ENCODE peak calls at places on chromosomes 5 and 9, in ten cellular contexts. One of them, this sample, is unnamed.
A peak's percentile ranks its signal among the peaks of the same experiment; 100 is the strongest.

GRCh38 chr9:137989999-137990715 is 112.6 kb downstream of the CACNA1B start:
- DNase-seq in astrocyte of the spinal cord: no peak
- DNase-seq in bronchial epithelial cell: no peak
- DNase-seq in A549: no peak
- DNase-seq in choroid plexus epithelial cell: no peak
- DNase-seq in AG09309: no peak
- DNase-seq in epithelial cell of esophagus: no peak
- DNase-seq in transverse colon: no peak
- DNase-seq in WTC11: no peak
- DNase-seq in GM10248: no peak
- DNase-seq in this sample: no peak

GRCh38 chr5:160485364-160486010 is 63.8 kb downstream of the PTTG1 start:
- DNase-seq in transverse colon: no peak
- DNase-seq in astrocyte of the spinal cord: no peak
- DNase-seq in WTC11: no peak
- DNase-seq in A549: no peak
- DNase-seq in epithelial cell of esophagus: no peak
- DNase-seq in choroid plexus epithelial cell: no peak
- DNase-seq in GM10248: no peak
- DNase-seq in AG09309: no peak
- DNase-seq in bronchial epithelial cell: no peak
- DNase-seq in this sample: no peak

GRCh38 chr5:9288234-9288633 is 257.6 kb downstream of the SEMA5A start:
- DNase-seq in bronchial epithelial cell: no peak
- DNase-seq in AG09309: no peak
- DNase-seq in A549: no peak
- DNase-seq in astrocyte of the spinal cord: no peak
- DNase-seq in choroid plexus epithelial cell: no peak
- DNase-seq in transverse colon: no peak
- DNase-seq in WTC11: peak; percentile 29
- DNase-seq in GM10248: no peak
- DNase-seq in epithelial cell of esophagus: no peak
- DNase-seq in this sample: no peak

GRCh38 chr9:137277329-137278041 is at the start of gene TOR4A:
- DNase-seq in GM10248: peak; percentile 93
- DNase-seq in choroid plexus epithelial cell: peak; percentile 78
- DNase-seq in bronchial epithelial cell: peak; percentile 69
- DNase-seq in WTC11: peak; percentile 76
- DNase-seq in AG09309: no peak
- DNase-seq in epithelial cell of esophagus: peak; percentile 80
- DNase-seq in transverse colon: peak; percentile 93
- DNase-seq in A549: peak; percentile 89
- DNase-seq in astrocyte of the spinal cord: peak; percentile 89
- DNase-seq in this sample: no peak

GRCh38 chr5:169904568-169904967 is 75.7 kb downstream of the INSYN2B start:
- DNase-seq in epithelial cell of esophagus: no peak
- DNase-seq in A549: no peak
- DNase-seq in WTC11: no peak
- DNase-seq in astrocyte of the spinal cord: no peak
- DNase-seq in choroid plexus epithelial cell: no peak
- DNase-seq in bronchial epithelial cell: no peak
- DNase-seq in transverse colon: no peak
- DNase-seq in GM10248: no peak
- DNase-seq in AG09309: no peak
- DNase-seq in this sample: no peak

GRCh38 chr5:15601274-15601673 is 101.3 kb downstream of the FBXL7 start:
- DNase-seq in choroid plexus epithelial cell: peak; percentile 41
- DNase-seq in WTC11: no peak
- DNase-seq in AG09309: no peak
- DNase-seq in bronchial epithelial cell: no peak
- DNase-seq in GM10248: no peak
- DNase-seq in astrocyte of the spinal cord: no peak
- DNase-seq in A549: no peak
- DNase-seq in epithelial cell of esophagus: no peak
- DNase-seq in transverse colon: no peak
- DNase-seq in this sample: no peak

GRCh38 chr5:66144799-66145390 is 795 bp downstream of the SREK1 start:
- DNase-seq in GM10248: peak; percentile 68
- DNase-seq in epithelial cell of esophagus: no peak
- DNase-seq in astrocyte of the spinal cord: no peak
- DNase-seq in bronchial epithelial cell: no peak
- DNase-seq in transverse colon: no peak
- DNase-seq in A549: peak; percentile 32
- DNase-seq in WTC11: no peak
- DNase-seq in choroid plexus epithelial cell: no peak
- DNase-seq in AG09309: no peak
- DNase-seq in this sample: no peak

GRCh38 chr9:87393706-87394255 is 103.9 kb upstream of the DAPK1 start:
- DNase-seq in astrocyte of the spinal cord: no peak
- DNase-seq in bronchial epithelial cell: no peak
- DNase-seq in GM10248: no peak
- DNase-seq in epithelial cell of esophagus: no peak
- DNase-seq in A549: no peak
- DNase-seq in AG09309: no peak
- DNase-seq in choroid plexus epithelial cell: no peak
- DNase-seq in transverse colon: no peak
- DNase-seq in WTC11: no peak
- DNase-seq in this sample: no peak

GRCh38 chr9:73680831-73681230 is 529.2 kb downstream of the ANXA1 start:
- DNase-seq in WTC11: no peak
- DNase-seq in astrocyte of the spinal cord: no peak
- DNase-seq in bronchial epithelial cell: peak; percentile 15
- DNase-seq in transverse colon: no peak
- DNase-seq in AG09309: no peak
- DNase-seq in epithelial cell of esophagus: no peak
- DNase-seq in GM10248: no peak
- DNase-seq in A549: no peak
- DNase-seq in choroid plexus epithelial cell: peak; percentile 36
- DNase-seq in this sample: no peak

GRCh38 chr9:133604214-133604613 is 5.0 kb downstream of the FAM163B start:
- DNase-seq in GM10248: no peak
- DNase-seq in transverse colon: no peak
- DNase-seq in WTC11: no peak
- DNase-seq in A549: no peak
- DNase-seq in AG09309: no peak
- DNase-seq in epithelial cell of esophagus: no peak
- DNase-seq in choroid plexus epithelial cell: peak; percentile 20
- DNase-seq in astrocyte of the spinal cord: no peak
- DNase-seq in bronchial epithelial cell: no peak
- DNase-seq in this sample: no peak

GRCh38 chr5:19122923-19123322 is 865.1 kb downstream of the CDH18 start:
- DNase-seq in transverse colon: no peak
- DNase-seq in astrocyte of the spinal cord: no peak
- DNase-seq in AG09309: no peak
- DNase-seq in epithelial cell of esophagus: no peak
- DNase-seq in A549: no peak
- DNase-seq in GM10248: no peak
- DNase-seq in choroid plexus epithelial cell: no peak
- DNase-seq in bronchial epithelial cell: no peak
- DNase-seq in WTC11: no peak
- DNase-seq in this sample: no peak

GRCh38 chr5:157918811-157919742 is 60.1 kb upstream of the CLINT1 start:
- DNase-seq in A549: no peak
- DNase-seq in GM10248: no peak
- DNase-seq in astrocyte of the spinal cord: no peak
- DNase-seq in transverse colon: peak; percentile 72
- DNase-seq in AG09309: peak; percentile 11
- DNase-seq in choroid plexus epithelial cell: peak; percentile 4
- DNase-seq in epithelial cell of esophagus: peak; percentile 25
- DNase-seq in WTC11: no peak
- DNase-seq in bronchial epithelial cell: peak; percentile 52
- DNase-seq in this sample: no peak

GRCh38 chr5:105288946-105289345 is 1726.4 kb upstream of the NUDT12 start:
- DNase-seq in WTC11: no peak
- DNase-seq in GM10248: no peak
- DNase-seq in AG09309: no peak
- DNase-seq in transverse colon: no peak
- DNase-seq in epithelial cell of esophagus: no peak
- DNase-seq in A549: no peak
- DNase-seq in choroid plexus epithelial cell: peak; percentile 5
- DNase-seq in astrocyte of the spinal cord: no peak
- DNase-seq in bronchial epithelial cell: no peak
- DNase-seq in this sample: no peak

GRCh38 chr9:77427256-77427927 is 220.7 kb downstream of the GNA14 start:
- DNase-seq in WTC11: no peak
- DNase-seq in AG09309: no peak
- DNase-seq in transverse colon: no peak
- DNase-seq in astrocyte of the spinal cord: no peak
- DNase-seq in GM10248: no peak
- DNase-seq in epithelial cell of esophagus: no peak
- DNase-seq in choroid plexus epithelial cell: no peak
- DNase-seq in bronchial epithelial cell: no peak
- DNase-seq in A549: no peak
- DNase-seq in this sample: no peak

DNA sequence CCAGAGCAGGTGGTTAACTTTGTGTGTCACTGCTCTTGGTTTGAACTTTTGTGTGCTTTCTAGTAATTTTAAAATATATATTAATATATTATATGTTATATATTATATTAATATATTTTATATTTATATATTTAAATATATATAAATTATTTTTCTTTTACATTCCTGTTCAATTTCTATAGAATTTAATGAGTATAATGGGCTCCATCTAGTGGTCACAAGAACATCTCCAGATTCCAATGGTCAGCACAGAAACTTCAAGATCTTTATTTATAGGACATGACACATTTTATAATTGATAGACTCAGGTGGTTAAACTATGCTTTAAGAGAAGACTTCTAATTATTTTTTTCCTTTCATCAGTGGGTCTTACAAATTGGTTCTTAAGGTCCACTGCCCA is 39.1 kb downstream of the COL23A1 start:
- DNase-seq in astrocyte of the spinal cord: peak; percentile 10
- DNase-seq in GM10248: no peak
- DNase-seq in bronchial epithelial cell: peak; percentile 51
- DNase-seq in transverse colon: no peak
- DNase-seq in epithelial cell of esophagus: peak; percentile 22
- DNase-seq in A549: peak; percentile 27
- DNase-seq in choroid plexus epithelial cell: peak; percentile 62
- DNase-seq in WTC11: no peak
- DNase-seq in AG09309: no peak
- DNase-seq in this sample: no peak
- TF ChIP-seq CTCF in astrocyte of the spinal cord: peak; percentile 43
- TF ChIP-seq CTCF in GM10248: peak; percentile 35
- TF ChIP-seq CTCF in bronchial epithelial cell: no peak
- TF ChIP-seq CTCF in transverse colon: peak; percentile 42
- TF ChIP-seq CTCF in epithelial cell of esophagus: peak; percentile 29
- TF ChIP-seq CTCF in A549: peak; percentile 35
- TF ChIP-seq CTCF in choroid plexus epithelial cell: peak; percentile 50
- TF ChIP-seq CTCF in WTC11: no peak
- TF ChIP-seq CTCF in AG09309: peak; percentile 32
- TF ChIP-seq CTCF in this sample: peak; percentile 54

GRCh38 chr5:69079556-69079955 is 14.3 kb upstream of the SLC30A5 start:
- DNase-seq in WTC11: no peak
- DNase-seq in epithelial cell of esophagus: no peak
- DNase-seq in AG09309: no peak
- DNase-seq in choroid plexus epithelial cell: no peak
- DNase-seq in transverse colon: no peak
- DNase-seq in astrocyte of the spinal cord: no peak
- DNase-seq in A549: no peak
- DNase-seq in bronchial epithelial cell: no peak
- DNase-seq in GM10248: no peak
- DNase-seq in this sample: no peak

GRCh38 chr5:69078921-69079537 is 14.8 kb upstream of the SLC30A5 start:
- DNase-seq in bronchial epithelial cell: peak; percentile 64
- DNase-seq in AG09309: no peak
- DNase-seq in choroid plexus epithelial cell: no peak
- DNase-seq in epithelial cell of esophagus: peak; percentile 41
- DNase-seq in transverse colon: no peak
- DNase-seq in astrocyte of the spinal cord: no peak
- DNase-seq in A549: no peak
- DNase-seq in GM10248: no peak
- DNase-seq in WTC11: no peak
- DNase-seq in this sample: no peak

GRCh38 chr5:69084903-69085302 is 8.9 kb upstream of the SLC30A5 start:
- DNase-seq in choroid plexus epithelial cell: no peak
- DNase-seq in A549: no peak
- DNase-seq in WTC11: no peak
- DNase-seq in AG09309: no peak
- DNase-seq in transverse colon: no peak
- DNase-seq in GM10248: no peak
- DNase-seq in epithelial cell of esophagus: no peak
- DNase-seq in astrocyte of the spinal cord: no peak
- DNase-seq in bronchial epithelial cell: no peak
- DNase-seq in this sample: no peak

GRCh38 chr5:69086206-69086605 is 7.6 kb upstream of the SLC30A5 start:
- DNase-seq in WTC11: no peak
- DNase-seq in epithelial cell of esophagus: no peak
- DNase-seq in GM10248: no peak
- DNase-seq in choroid plexus epithelial cell: no peak
- DNase-seq in bronchial epithelial cell: no peak
- DNase-seq in A549: no peak
- DNase-seq in AG09309: no peak
- DNase-seq in transverse colon: no peak
- DNase-seq in astrocyte of the spinal cord: no peak
- DNase-seq in this sample: no peak

GRCh38 chr5:69083412-69083811 is 10.4 kb upstream of the SLC30A5 start:
- DNase-seq in choroid plexus epithelial cell: peak; percentile 34
- DNase-seq in GM10248: no peak
- DNase-seq in astrocyte of the spinal cord: no peak
- DNase-seq in A549: no peak
- DNase-seq in transverse colon: peak; percentile 66
- DNase-seq in epithelial cell of esophagus: peak; percentile 58
- DNase-seq in AG09309: no peak
- DNase-seq in WTC11: peak; percentile 35
- DNase-seq in bronchial epithelial cell: peak; percentile 50
- DNase-seq in this sample: no peak
- TF ChIP-seq CTCF in choroid plexus epithelial cell: peak; percentile 30
- TF ChIP-seq CTCF in GM10248: no peak
- TF ChIP-seq CTCF in astrocyte of the spinal cord: no peak
- TF ChIP-seq CTCF in A549: no peak
- TF ChIP-seq CTCF in transverse colon: peak; percentile 40
- TF ChIP-seq CTCF in epithelial cell of esophagus: peak; percentile 27
- TF ChIP-seq CTCF in AG09309: no peak
- TF ChIP-seq CTCF in WTC11: no peak
- TF ChIP-seq CTCF in bronchial epithelial cell: peak; percentile 31
- TF ChIP-seq CTCF in this sample: no peak

DNA sequence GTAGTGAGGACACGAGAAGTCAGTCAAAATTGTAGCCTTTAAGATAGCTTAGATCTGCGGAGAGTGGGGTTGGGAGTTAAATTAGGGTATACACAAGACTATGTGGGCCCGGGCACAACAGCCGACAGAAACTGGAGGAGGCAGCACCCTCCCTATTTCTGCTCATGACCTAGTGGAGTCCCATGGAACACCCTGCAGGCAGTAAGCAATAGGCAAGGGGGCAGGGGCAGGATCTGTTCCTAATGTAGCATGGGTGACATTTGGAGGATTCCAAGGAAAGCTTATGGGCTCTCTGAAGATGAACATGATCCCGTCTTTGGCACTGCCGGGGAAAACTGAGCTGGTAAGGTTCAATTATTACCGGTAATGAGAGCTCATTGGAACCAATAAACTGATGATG is 67.0 kb downstream of the FEM1C start:
- DNase-seq in transverse colon: no peak
- DNase-seq in astrocyte of the spinal cord: no peak
- DNase-seq in AG09309: no peak
- DNase-seq in choroid plexus epithelial cell: no peak
- DNase-seq in WTC11: no peak
- DNase-seq in GM10248: no peak
- DNase-seq in A549: no peak
- DNase-seq in epithelial cell of esophagus: no peak
- DNase-seq in bronchial epithelial cell: no peak
- DNase-seq in this sample: no peak
- TF ChIP-seq CTCF in transverse colon: no peak
- TF ChIP-seq CTCF in astrocyte of the spinal cord: no peak
- TF ChIP-seq CTCF in AG09309: no peak
- TF ChIP-seq CTCF in choroid plexus epithelial cell: no peak
- TF ChIP-seq CTCF in WTC11: no peak
- TF ChIP-seq CTCF in GM10248: no peak
- TF ChIP-seq CTCF in A549: no peak
- TF ChIP-seq CTCF in epithelial cell of esophagus: no peak
- TF ChIP-seq CTCF in bronchial epithelial cell: no peak
- TF ChIP-seq CTCF in this sample: no peak

GRCh38 chr9:20271107-20271506 is 351.2 kb downstream of the MLLT3 start:
- DNase-seq in epithelial cell of esophagus: no peak
- DNase-seq in A549: no peak
- DNase-seq in AG09309: no peak
- DNase-seq in GM10248: no peak
- DNase-seq in WTC11: no peak
- DNase-seq in bronchial epithelial cell: no peak
- DNase-seq in astrocyte of the spinal cord: no peak
- DNase-seq in choroid plexus epithelial cell: no peak
- DNase-seq in transverse colon: no peak
- DNase-seq in this sample: no peak
- TF ChIP-seq CTCF in epithelial cell of esophagus: no peak
- TF ChIP-seq CTCF in A549: no peak
- TF ChIP-seq CTCF in AG09309: no peak
- TF ChIP-seq CTCF in GM10248: no peak
- TF ChIP-seq CTCF in WTC11: no peak
- TF ChIP-seq CTCF in bronchial epithelial cell: no peak
- TF ChIP-seq CTCF in astrocyte of the spinal cord: no peak
- TF ChIP-seq CTCF in choroid plexus epithelial cell: no peak
- TF ChIP-seq CTCF in transverse colon: no peak
- TF ChIP-seq CTCF in this sample: no peak

This sample was measured in D721Med.